ENCODE peak calls at places on chromosomes 7 and 10, in seven cellular contexts. O, B, F, C, D, H and P are unnamed samples.

GRCh38 chr7:1125603-1125969 is 34.4 kb downstream of the ZFAND2A start:
- DNase-seq in C (no peak), F (no peak), B (no peak), O (no peak), H (no peak), D (no peak), P (no peak)

GRCh38 chr7:37942934-37943610 is 22.6 kb downstream of the EPDR1 start:
- DNase-seq in O (no peak), D (no peak), C (peak), B (no peak), F (peak), H (peak), P (no peak)

GRCh38 chr7:7857143-7857583 is 111.4 kb upstream of the GLCCI1 start:
- DNase-seq in H (no peak), D (no peak), C (no peak), F (no peak), B (no peak), O (no peak), P (no peak)

GRCh38 chr7:22361320-22361719 is 4.4 kb upstream of the RAPGEF5 start:
- DNase-seq in C (no peak), D (no peak), B (no peak), F (no peak), O (no peak), H (no peak), P (no peak)

GRCh38 chr10:86439544-86439943 is 72.9 kb upstream of the GRID1 start:
- DNase-seq in F (peak), C (peak), H (no peak), O (peak), B (no peak), D (no peak), P (peak)

GRCh38 chr7:45239486-45239885 is 81.9 kb downstream of the RAMP3 start:
- DNase-seq in F (peak), O (no peak), B (no peak), H (no peak), C (no peak), D (no peak), P (peak)

GRCh38 chr7:98276241-98276761 is 5.2 kb upstream of the BRI3 start:
- DNase-seq in O (no peak), C (peak), H (no peak), F (no peak), D (no peak), B (no peak), P (peak)

GRCh38 chr10:21030096-21030495 is 133.0 kb upstream of the NEBL start:
- DNase-seq in H (no peak), O (peak), D (no peak), C (no peak), B (no peak), F (peak), P (no peak)

GRCh38 chr7:45973725-45974532 is 52.9 kb upstream of the IGFBP3 start:
- DNase-seq in C (peak), B (no peak), H (no peak), F (no peak), D (no peak), O (no peak), P (peak)

GRCh38 chr7:6026011-6026819 is 5.0 kb upstream of the ANKRD61 start:
- DNase-seq in B (no peak), F (peak), O (peak), D (peak), C (peak), H (peak), P (peak)

GRCh38 chr7:45881759-45882464 is 6.4 kb upstream of the IGFBP1 start:
- DNase-seq in O (no peak), C (peak), H (no peak), F (no peak), D (no peak), B (no peak), P (peak)

GRCh38 chr10:100826661-100826982 is 81.2 kb downstream of the PAX2 start:
- DNase-seq in C (no peak), H (no peak), D (no peak), O (no peak), F (no peak), B (no peak), P (no peak)

GRCh38 chr7:12570529-12571461 is at the start of gene SCIN:
- DNase-seq in C (no peak), O (no peak), F (peak), H (no peak), D (no peak), B (no peak), P (no peak)

GRCh38 chr7:99120916-99121315 is 23.0 kb downstream of the SMURF1 start:
- DNase-seq in C (no peak), B (no peak), D (no peak), H (no peak), O (no peak), F (no peak), P (no peak)

GRCh38 chr10:49309691-49310371 is 10.9 kb downstream of the C10orf71 start:
- DNase-seq in B (no peak), F (no peak), H (peak), D (no peak), O (no peak), C (no peak), P (no peak)

GRCh38 chr10:71705582-71705981 is 14.0 kb downstream of the C10orf105 start:
- DNase-seq in C (no peak), B (no peak), O (no peak), D (no peak), H (no peak), F (no peak), P (no peak)

GRCh38 chr7:41169307-41169706 is 533.6 kb downstream of the INHBA start:
- DNase-seq in O (no peak), B (no peak), D (no peak), F (no peak), C (no peak), H (no peak), P (peak)

GRCh38 chr10:95480901-95481491 is 80.2 kb downstream of the SORBS1 start:
- DNase-seq in H (no peak), B (no peak), C (peak), D (no peak), F (no peak), O (no peak), P (no peak)

GRCh38 chr7:101251871-101252659 is 7.2 kb upstream of the FIS1 start:
- DNase-seq in F (peak), H (peak), C (peak), D (peak), B (peak), O (peak), P (peak)

GRCh38 chr7:2048006-2048405 is 184.7 kb downstream of the MAD1L1 start:
- DNase-seq in C (no peak), D (no peak), B (no peak), O (no peak), F (no peak), H (no peak), P (no peak)

GRCh38 chr10:102150970-102151773 is 1.0 kb upstream of the NOLC1 start:
- DNase-seq in F (peak), C (peak), B (no peak), H (no peak), O (peak), D (no peak), P (peak)

GRCh38 chr10:102154466-102155116 is 2.4 kb downstream of the NOLC1 start:
- DNase-seq in F (no peak), O (no peak), H (no peak), D (no peak), C (no peak), B (no peak), P (no peak)

GRCh38 chr10:102151774-102152544 is at the start of gene NOLC1:
- DNase-seq in B (peak), O (peak), C (peak), F (peak), H (peak), D (peak), P (peak)

GRCh38 chr10:102152545-102152890 is 329 bp downstream of the NOLC1 start:
- DNase-seq in D (no peak), C (no peak), H (no peak), O (no peak), B (no peak), F (no peak), P (peak)

DNA sequence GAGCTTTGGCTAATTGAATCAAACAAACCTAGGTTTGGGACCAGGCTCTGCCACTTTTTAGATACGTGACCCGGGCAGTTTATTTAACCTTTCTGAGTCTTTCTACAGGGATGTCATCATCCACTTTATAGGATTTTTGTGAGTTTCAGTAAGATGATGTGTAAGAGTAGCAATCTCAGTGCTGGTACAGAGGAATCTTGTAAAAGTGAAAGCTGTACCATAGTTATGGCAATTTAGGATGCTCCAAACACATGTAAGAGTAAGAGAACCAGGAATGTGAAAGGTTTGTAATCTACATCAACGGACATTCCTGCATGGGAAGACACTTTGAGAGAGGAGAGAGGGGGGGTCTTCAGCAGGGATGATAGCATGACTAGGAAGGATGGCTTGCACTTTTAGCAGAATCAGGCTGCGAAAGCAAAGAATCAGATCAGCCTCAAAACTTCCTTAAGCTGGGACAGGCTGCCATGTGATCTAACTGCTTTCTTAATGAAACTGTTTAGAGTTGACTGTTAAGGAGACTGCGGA is 968 bp downstream of the NOLC1 start:
- DNase-seq in C (no peak), O (no peak), B (no peak), F (no peak), H (no peak), D (no peak), P (peak)
- TF ChIP-seq CEBPB in C (no peak), O (no peak), B (no peak), F (no peak), H (no peak), D (no peak), P (no peak)

DNA sequence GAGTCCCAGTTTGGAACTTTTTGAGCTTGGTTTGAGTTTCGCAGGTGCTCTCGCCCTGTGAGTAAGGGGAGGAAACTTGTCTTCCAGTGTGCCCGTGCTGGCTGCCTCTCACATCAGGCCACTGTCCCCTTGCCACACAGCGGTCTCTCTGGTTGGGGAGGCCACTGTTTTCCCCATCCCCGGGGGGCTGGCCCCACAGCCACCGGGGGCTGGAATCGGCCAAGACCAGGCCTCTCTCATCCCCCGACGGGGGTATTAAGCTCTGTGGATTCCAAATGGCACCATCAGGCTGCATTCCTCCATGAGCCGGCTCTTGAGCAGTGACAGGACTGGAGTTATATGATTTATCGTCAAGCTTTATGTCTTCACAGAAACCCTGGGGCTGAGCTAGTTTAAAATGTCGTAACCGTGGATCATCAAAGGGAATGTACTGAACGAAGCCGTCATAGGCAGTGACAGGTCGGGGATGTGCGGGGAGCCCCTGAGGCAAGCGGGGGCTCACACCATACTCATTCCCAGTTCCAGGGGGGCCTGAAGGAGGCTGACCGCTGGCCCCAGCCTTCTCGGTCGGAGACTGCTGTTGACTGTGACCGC is 30.8 kb downstream of the JCAD start:
- DNase-seq in B (no peak), C (no peak), F (no peak), D (no peak), O (no peak), H (no peak), P (no peak)
- TF ChIP-seq CEBPB in B (no peak), C (no peak), F (no peak), D (no peak), O (no peak), H (no peak), P (no peak)

DNA sequence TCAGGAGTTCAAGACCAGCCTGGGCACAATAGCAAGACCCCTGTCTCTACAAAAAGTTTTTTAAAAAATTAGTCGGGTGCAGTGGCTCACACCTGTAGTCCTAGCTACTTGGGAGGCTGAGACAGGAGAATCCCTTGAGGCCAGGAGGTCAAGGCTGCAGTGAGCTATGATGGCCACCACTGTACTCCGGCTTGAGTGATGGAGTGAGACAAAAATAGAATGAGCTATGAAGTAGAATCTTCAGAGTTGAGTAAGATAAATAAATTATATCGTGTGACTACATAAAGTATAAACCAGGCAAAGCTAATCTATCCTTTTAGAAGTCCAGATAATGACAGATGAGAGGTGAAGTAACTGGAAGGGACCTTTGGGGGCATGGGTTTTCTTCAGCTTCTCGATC is 15.3 kb upstream of the MRPS24 start:
- DNase-seq in O (no peak), B (no peak), D (no peak), C (no peak), F (no peak), H (no peak), P (no peak)
- TF ChIP-seq CEBPB in O (no peak), B (no peak), D (no peak), C (no peak), F (no peak), H (no peak), P (no peak)

DNA sequence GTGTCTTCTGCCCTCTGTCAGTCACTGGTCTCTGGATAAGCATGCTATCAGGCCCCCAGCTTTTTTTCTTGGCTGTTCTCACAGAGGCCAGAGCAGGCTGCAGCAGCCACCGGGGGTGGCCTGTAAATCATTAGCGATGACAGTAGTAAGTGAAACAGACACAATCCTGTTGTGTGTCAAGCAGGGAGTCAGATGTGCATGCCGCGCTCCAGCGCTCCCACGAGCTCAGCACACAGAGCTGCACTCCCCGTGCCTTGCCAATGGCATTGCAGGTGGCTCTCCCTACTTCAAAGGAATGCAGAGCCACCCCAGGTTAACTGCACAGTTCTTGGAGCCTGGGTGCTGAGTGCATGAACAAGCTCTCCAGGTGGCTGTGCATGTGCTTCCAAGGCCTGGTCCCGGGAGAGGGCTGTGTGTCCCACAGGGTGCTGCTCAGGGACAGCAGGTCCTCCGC is 226.1 kb downstream of the GLRX3 start:
- DNase-seq in C (no peak), H (no peak), B (no peak), O (no peak), F (no peak), D (no peak), P (no peak)
- TF ChIP-seq CEBPB in C (no peak), H (no peak), B (no peak), O (no peak), F (no peak), D (no peak), P (no peak)

GRCh38 chr7:20797174-20798080 is 10.7 kb upstream of the SP8 start:
- DNase-seq in O (peak), F (peak), C (no peak), D (no peak), H (no peak), B (no peak), P (no peak)
- TF ChIP-seq CEBPB in O (no peak), F (no peak), C (no peak), D (no peak), H (no peak), B (no peak), P (no peak)

DNA sequence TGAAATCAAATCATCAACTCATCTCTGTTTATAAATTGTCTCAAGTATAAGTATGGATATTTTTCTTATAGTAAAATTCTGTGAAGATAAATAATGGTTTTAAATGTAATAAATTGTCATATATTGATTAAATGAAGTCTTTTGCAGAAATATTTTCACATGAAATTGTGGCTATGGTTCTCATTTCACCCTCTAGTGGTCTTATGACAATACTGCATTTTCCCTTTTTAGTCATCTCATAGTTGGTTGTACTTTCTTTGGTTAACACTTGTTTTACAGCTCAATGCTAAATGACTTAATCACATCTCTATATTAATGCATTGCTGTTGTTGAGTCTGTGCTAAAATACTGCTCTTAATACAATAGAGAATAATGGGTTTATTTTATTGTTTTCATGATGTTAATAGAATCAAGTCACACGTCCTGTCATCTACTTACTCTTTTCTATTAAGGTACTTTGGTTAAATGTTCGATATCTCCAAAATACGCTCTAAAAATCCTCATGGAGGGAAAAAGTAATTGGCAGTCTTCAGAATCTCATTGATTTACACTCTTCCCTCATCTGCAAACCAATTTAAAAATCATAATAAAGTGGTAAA is 38.0 kb upstream of the CACNA2D1 start:
- DNase-seq in F (peak), D (no peak), H (peak), C (peak), B (peak), O (peak), P (peak)
- TF ChIP-seq CEBPB in F (no peak), D (no peak), H (no peak), C (no peak), B (no peak), O (no peak), P (no peak)

DNA sequence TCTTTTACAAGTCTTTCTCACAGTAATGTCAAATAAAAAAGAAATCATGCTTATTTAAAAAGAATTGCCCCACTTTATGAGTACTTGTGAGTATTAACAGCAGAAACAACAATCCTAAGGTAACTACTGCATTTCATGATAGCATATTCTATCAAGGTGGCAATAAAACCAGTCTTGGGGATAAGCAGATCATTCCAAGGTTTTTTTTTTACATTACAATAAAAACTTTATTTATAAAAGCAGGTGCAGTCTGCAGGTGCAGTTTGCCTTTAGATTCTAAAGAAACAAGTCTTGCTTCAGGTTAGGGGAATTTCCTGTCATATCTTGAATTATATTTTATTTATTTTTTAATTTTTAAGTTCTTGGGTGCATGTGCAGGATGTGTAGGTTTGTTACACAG is 10.7 kb upstream of the ANK3 start:
- DNase-seq in B (no peak), F (no peak), O (no peak), H (no peak), D (no peak), C (no peak), P (no peak)
- TF ChIP-seq CEBPB in B (no peak), F (no peak), O (no peak), H (no peak), D (no peak), C (no peak), P (no peak)

GRCh38 chr10:123154943-123155505 is 822 bp downstream of the BUB3 start:
- DNase-seq in B (peak), D (no peak), O (peak), F (no peak), C (peak), H (no peak), P (peak)
- TF ChIP-seq CEBPB in B (no peak), D (no peak), O (no peak), F (no peak), C (no peak), H (no peak), P (no peak)

GRCh38 chr7:123177442-123177841 is 22.3 kb downstream of the SLC13A1 start:
- DNase-seq in O (no peak), B (no peak), C (no peak), H (no peak), F (no peak), D (no peak), P (no peak)
- TF ChIP-seq CEBPB in O (no peak), B (no peak), C (no peak), H (no peak), F (no peak), D (no peak), P (no peak)